ENCODE peak calls at places on chromosomes 7 and 10, in eight cellular contexts. K, N, F, M, W, X, L and E are unnamed samples.

GRCh38 chr7:27316311-27316710 is 73.7 kb downstream of the EVX1 start:
- DNase-seq in N (no peak), L (no peak), M (no peak), K (no peak), F (no peak), X (no peak), W (no peak), E (no peak)

GRCh38 chr10:18439601-18440000 is 211.8 kb downstream of the NSUN6 start:
- DNase-seq in M (no peak), N (no peak), X (no peak), K (no peak), W (no peak), L (no peak), F (no peak), E (no peak)

GRCh38 chr10:110323503-110323902 is 18.8 kb upstream of the SMNDC1 start:
- DNase-seq in K (no peak), M (no peak), N (peak), F (peak), W (no peak), L (peak), X (no peak), E (no peak)

GRCh38 chr10:20271490-20271889 is 455.3 kb downstream of the PLXDC2 start:
- DNase-seq in X (no peak), N (no peak), K (no peak), W (no peak), L (no peak), F (no peak), M (no peak), E (no peak)

GRCh38 chr7:16484453-16485158 is 19.1 kb upstream of the SOSTDC1 start:
- DNase-seq in M (no peak), X (no peak), W (no peak), K (no peak), L (peak), F (no peak), N (peak), E (peak)

GRCh38 chr10:129505500-129506075 is 38.5 kb downstream of the MGMT start:
- DNase-seq in K (no peak), W (no peak), M (no peak), F (no peak), X (no peak), N (no peak), L (peak), E (no peak)

GRCh38 chr7:2856388-2857169 is 12.5 kb upstream of the GNA12 start:
- DNase-seq in K (no peak), W (no peak), L (peak), F (no peak), N (peak), X (no peak), M (no peak), E (no peak)

GRCh38 chr10:11655839-11656238 is 44.4 kb upstream of the USP6NL start:
- DNase-seq in L (peak), M (no peak), X (no peak), N (peak), F (no peak), W (no peak), K (no peak), E (no peak)

GRCh38 chr7:97015279-97015678 is 9.4 kb downstream of the DLX5 start:
- DNase-seq in N (no peak), F (no peak), L (no peak), K (no peak), W (no peak), M (no peak), X (no peak), E (no peak)

GRCh38 chr7:98826811-98827231 is 43.0 kb downstream of the TMEM130 start:
- DNase-seq in K (peak), X (no peak), W (no peak), N (no peak), F (no peak), L (no peak), M (no peak), E (no peak)

GRCh38 chr10:88110355-88110754 is 246.9 kb downstream of the PTEN start:
- DNase-seq in M (no peak), K (no peak), N (peak), X (no peak), L (peak), F (peak), W (no peak), E (no peak)

GRCh38 chr7:97006951-97007861 is 1.9 kb downstream of the DLX6 start:
- DNase-seq in F (no peak), K (no peak), L (no peak), M (no peak), N (no peak), W (no peak), X (no peak), E (no peak)

GRCh38 chr7:85341121-85341520 is 154.3 kb upstream of the SEMA3D start:
- DNase-seq in X (no peak), K (no peak), L (peak), N (no peak), F (no peak), M (no peak), W (no peak), E (no peak)

GRCh38 chr7:129376778-129377700 is 57.2 kb upstream of the STRIP2 start:
- DNase-seq in L (peak), M (no peak), K (no peak), X (no peak), N (no peak), W (no peak), F (no peak), E (no peak)

GRCh38 chr10:95508730-95509129 is 52.4 kb downstream of the SORBS1 start:
- DNase-seq in N (peak), F (no peak), X (no peak), W (no peak), M (no peak), L (no peak), K (no peak), E (no peak)

GRCh38 chr10:49052069-49052468 is 63.3 kb downstream of the VSTM4 start:
- DNase-seq in K (no peak), W (no peak), N (no peak), X (no peak), M (no peak), L (no peak), F (no peak), E (no peak)

GRCh38 chr10:48792687-48793096 is 108.0 kb downstream of the WDFY4 start:
- DNase-seq in M (no peak), N (peak), X (no peak), K (peak), F (peak), L (peak), W (no peak), E (peak)

GRCh38 chr7:89726548-89726947 is 427.7 kb upstream of the STEAP1 start:
- DNase-seq in F (no peak), L (no peak), M (no peak), X (no peak), W (no peak), N (no peak), K (no peak), E (no peak)

GRCh38 chr10:100480002-100480401 is 17.2 kb downstream of the WNT8B start:
- DNase-seq in N (no peak), K (no peak), X (no peak), M (no peak), L (no peak), F (no peak), W (no peak), E (no peak)

GRCh38 chr10:12420530-12421117 is 71.3 kb downstream of the CAMK1D start:
- DNase-seq in M (no peak), K (no peak), W (no peak), F (no peak), N (no peak), L (no peak), X (no peak), E (no peak)

GRCh38 chr7:143369678-143370651 is 7.5 kb upstream of the FAM131B start:
- DNase-seq in X (no peak), L (no peak), F (no peak), N (no peak), K (no peak), M (no peak), W (no peak), E (no peak)

DNA sequence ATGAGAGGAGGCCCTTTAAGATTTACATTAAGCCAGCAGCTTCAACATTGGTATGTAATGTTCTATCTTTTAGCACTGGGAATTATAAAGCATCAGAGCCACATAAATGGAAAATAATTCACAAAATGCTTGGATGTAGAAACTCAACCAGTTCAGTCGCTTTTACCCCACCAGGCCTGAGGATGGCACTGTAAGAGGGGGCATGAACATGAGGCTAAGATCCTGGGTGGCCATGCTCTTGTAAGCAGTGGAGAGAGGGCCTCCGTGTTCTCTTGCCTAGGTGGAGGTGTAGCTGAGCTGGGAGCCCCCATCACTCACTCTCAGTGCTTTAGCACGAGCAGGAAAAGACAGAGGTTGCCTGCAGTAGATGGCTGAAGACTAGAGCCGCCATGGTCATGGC is 238.8 kb downstream of the FANK1 start:
- DNase-seq in W (no peak), M (no peak), L (no peak), K (no peak), F (no peak), N (no peak), X (no peak), E (no peak)
- TF ChIP-seq CTCF in W (no peak), M (no peak), L (no peak), K (no peak), F (peak), N (peak), X (no peak), E (peak)

GRCh38 chr10:74021248-74022055 is 23.5 kb downstream of the VCL start:
- DNase-seq in F (no peak), M (no peak), N (no peak), K (no peak), W (no peak), X (no peak), L (peak), E (no peak)
- H3K4me3 ChIP-seq in F (no peak), M (no peak), N (no peak), K (no peak), W (no peak), X (no peak), L (no peak), E (no peak)

DNA sequence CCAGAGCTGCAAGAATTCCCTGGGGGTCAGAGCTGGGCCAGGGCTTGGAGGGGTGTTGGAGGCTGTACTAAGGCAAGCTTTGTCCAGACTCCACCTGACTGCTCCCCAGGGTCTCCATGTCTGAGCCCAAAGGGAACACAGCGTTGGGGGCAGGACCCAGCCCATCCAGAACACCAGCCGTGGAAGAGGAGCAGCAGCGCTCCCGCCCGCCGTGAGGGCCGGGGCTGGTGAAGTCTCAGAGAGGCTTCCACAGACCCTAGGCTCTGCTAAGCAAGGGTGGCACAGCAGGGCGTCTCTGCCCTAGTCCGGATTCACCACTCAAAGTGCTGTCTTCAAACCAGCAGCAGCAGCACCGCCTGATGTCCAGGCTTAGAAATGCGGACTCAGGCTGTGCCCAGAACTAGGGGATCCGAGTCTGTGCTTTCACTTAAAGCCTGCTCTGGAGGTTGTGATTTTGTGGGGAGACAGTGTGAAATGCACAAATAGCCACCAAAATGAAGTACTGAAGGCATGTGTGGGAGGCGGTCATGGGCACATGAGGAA is 16.7 kb upstream of the AQP1 start:
- DNase-seq in K (no peak), F (no peak), N (no peak), X (no peak), M (no peak), W (no peak), L (no peak), E (no peak)
- TF ChIP-seq CTCF in K (no peak), F (peak), N (peak), X (no peak), M (no peak), W (no peak), L (no peak), E (peak)

GRCh38 chr10:125009580-125010235 is 67.8 kb downstream of the ZRANB1 start:
- DNase-seq in X (no peak), L (no peak), W (no peak), M (peak), F (no peak), K (no peak), N (no peak), E (no peak)
- H3K4me3 ChIP-seq in X (no peak), L (no peak), W (no peak), M (no peak), F (no peak), K (no peak), N (no peak), E (no peak)

GRCh38 chr7:115679423-115679822 is 351.1 kb downstream of the TFEC start:
- DNase-seq in K (no peak), N (no peak), X (no peak), M (no peak), W (no peak), L (no peak), F (no peak), E (no peak)

GRCh38 chr7:115678049-115678982 is 352.2 kb downstream of the TFEC start:
- DNase-seq in M (no peak), K (no peak), N (peak), F (peak), W (no peak), L (no peak), X (no peak), E (peak)

GRCh38 chr7:115680921-115681320 is 349.6 kb downstream of the TFEC start:
- DNase-seq in X (no peak), F (no peak), M (no peak), K (no peak), L (no peak), W (no peak), N (no peak), E (no peak)

GRCh38 chr7:115682507-115682906 is 348.1 kb downstream of the TFEC start:
- DNase-seq in N (no peak), L (no peak), K (no peak), X (no peak), W (no peak), M (no peak), F (no peak), E (no peak)

GRCh38 chr7:115679976-115680375 is 350.6 kb downstream of the TFEC start:
- DNase-seq in L (peak), N (peak), M (no peak), K (no peak), F (no peak), W (peak), X (no peak), E (no peak)
- TF ChIP-seq CTCF in L (peak), N (peak), M (peak), K (peak), F (peak), W (peak), X (no peak), E (peak)

GRCh38 chr10:13441476-13441875 is 87.3 kb downstream of the BEND7 start:
- DNase-seq in L (no peak), F (no peak), X (no peak), W (no peak), N (no peak), K (no peak), M (no peak), E (no peak)

GRCh38 chr10:13437026-13437555 is 89.0 kb upstream of the SEPHS1 start:
- DNase-seq in F (no peak), L (no peak), W (no peak), K (no peak), N (no peak), X (no peak), M (no peak), E (no peak)

GRCh38 chr10:13439771-13440708 is 88.8 kb downstream of the BEND7 start:
- DNase-seq in K (peak), X (peak), L (peak), N (peak), M (no peak), W (no peak), F (no peak), E (no peak)

GRCh38 chr10:13439313-13439712 is 89.5 kb downstream of the BEND7 start:
- DNase-seq in X (no peak), M (no peak), L (no peak), N (no peak), F (no peak), W (no peak), K (no peak), E (no peak)

DNA sequence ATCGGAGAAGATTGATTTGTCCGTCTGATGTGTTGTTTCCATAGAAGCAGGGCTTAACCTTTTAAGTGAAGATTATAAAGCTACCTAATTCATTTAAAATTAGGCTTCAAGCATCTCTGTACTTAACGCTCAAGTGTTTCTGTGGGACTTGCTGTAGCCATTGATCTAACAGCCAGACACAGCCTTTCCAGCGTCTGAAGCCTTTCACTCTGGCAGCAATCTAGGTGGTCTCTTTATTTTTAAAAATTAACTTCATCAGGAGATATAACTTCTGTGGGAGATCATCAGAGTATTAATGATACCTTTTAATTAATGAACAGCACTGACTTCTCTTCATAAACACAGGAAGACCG is 88.1 kb downstream of the BEND7 start:
- DNase-seq in X (no peak), N (no peak), M (no peak), F (no peak), W (no peak), L (no peak), K (no peak), E (no peak)
- H3K4me3 ChIP-seq in X (no peak), N (no peak), M (no peak), F (no peak), W (no peak), L (peak), K (no peak), E (no peak)

GRCh38 chr7:100582650-100583049 is 3.3 kb downstream of the LRCH4 start:
- DNase-seq in L (no peak), N (no peak), X (no peak), F (no peak), M (no peak), K (no peak), W (no peak), E (no peak)
- TF ChIP-seq CTCF in L (no peak), N (no peak), X (no peak), F (no peak), M (no peak), K (no peak), W (no peak), E (no peak)

DNA sequence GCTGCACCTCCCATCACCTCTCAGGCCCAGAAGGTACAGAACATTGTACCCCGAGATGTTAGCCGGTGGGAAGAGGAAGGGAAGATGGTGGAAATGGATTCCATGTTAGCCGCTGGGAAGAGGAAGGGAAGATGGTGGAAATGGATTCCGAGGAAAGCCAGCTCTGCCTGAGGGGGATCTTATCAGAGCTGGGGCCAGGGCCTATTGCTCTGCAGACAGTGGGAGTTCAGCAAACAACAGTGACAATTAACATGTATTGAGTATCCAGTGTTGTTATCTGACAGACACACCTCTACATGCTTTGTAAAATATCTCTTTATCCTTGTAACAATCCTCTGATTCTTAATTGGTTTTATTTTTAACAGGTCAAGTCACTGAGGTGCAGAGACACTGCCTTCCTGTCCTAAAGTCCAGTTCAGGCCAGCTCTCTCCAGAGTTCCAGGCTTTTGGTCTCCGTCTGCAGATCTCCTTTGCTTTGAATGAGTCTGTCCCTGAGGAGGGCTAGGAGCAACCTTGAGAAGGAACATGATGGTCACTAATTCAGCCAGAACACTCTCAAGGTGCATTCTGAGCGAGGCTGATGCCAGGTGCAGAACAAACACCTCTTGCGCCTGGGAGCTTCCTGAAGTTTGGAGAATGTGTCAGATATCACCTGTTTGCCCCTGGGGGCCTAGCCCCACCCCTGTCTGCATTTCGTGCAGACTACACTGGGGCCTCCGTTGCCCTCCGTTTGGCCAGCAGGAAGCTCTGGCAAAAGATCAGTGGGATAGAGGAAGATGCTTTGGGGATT is 82.4 kb upstream of the PODXL start:
- DNase-seq in F (no peak), K (no peak), M (no peak), X (no peak), L (no peak), N (no peak), W (no peak), E (no peak)
- H3K4me3 ChIP-seq in F (no peak), K (no peak), M (no peak), X (no peak), L (no peak), N (no peak), W (no peak), E (no peak)